ENCODE peak calls at places on chromosome 1, in six cellular contexts. T is CMK; A is AG09309; F is stimulated activated CD8-positive, alpha-beta memory T cell treated with anti-CD3 and anti-CD28 coated beads, Interleukin-4, amount 100 ng/mL, for 1 hour; K is kidney tubule cell; U is mucosa of descending colon. Y is an unnamed sample.

GRCh38 chr1:7827134-7827955 is 25.5 kb downstream of the UTS2 start:
- DNase-seq in K (no peak), T (no peak), A (no peak), U (peak; percentile 37), F (no peak), Y (no peak)

GRCh38 chr1:234975122-234975940 is 153.3 kb downstream of the TOMM20 start:
- DNase-seq in K (peak; percentile 98), F (no peak), T (no peak), A (peak; percentile 99), U (no peak), Y (peak; percentile 8)

GRCh38 chr1:229203991-229204632 is 66.8 kb upstream of the RAB4A start:
- DNase-seq in A (no peak), T (no peak), U (no peak), F (no peak), K (no peak), Y (no peak)

GRCh38 chr1:14627608-14628489 is 29.4 kb downstream of the KAZN start:
- DNase-seq in K (no peak), T (no peak), U (no peak), F (no peak), A (no peak), Y (no peak)

GRCh38 chr1:93552751-93553455 is 105.0 kb downstream of the FNBP1L start:
- DNase-seq in U (no peak), A (no peak), F (no peak), K (no peak), T (no peak), Y (no peak)

GRCh38 chr1:62685431-62685859 is 2.7 kb downstream of the DOCK7 start:
- DNase-seq in F (no peak), A (no peak), K (peak; percentile 20), T (no peak), U (no peak), Y (no peak)

GRCh38 chr1:160438935-160439334 is 38.6 kb downstream of the VANGL2 start:
- DNase-seq in F (no peak), T (no peak), A (no peak), U (no peak), K (no peak), Y (no peak)

GRCh38 chr1:28896609-28896986 is 17.8 kb upstream of the EPB41 start:
- DNase-seq in A (no peak), F (no peak), T (no peak), K (no peak), U (no peak), Y (no peak)

GRCh38 chr1:230128569-230129269 is 61.7 kb downstream of the GALNT2 start:
- DNase-seq in A (no peak), T (no peak), F (no peak), U (no peak), K (no peak), Y (no peak)

GRCh38 chr1:171590022-171590421 is 32.0 kb upstream of the MYOCOS start:
- DNase-seq in T (no peak), U (no peak), K (no peak), A (no peak), F (no peak), Y (no peak)

GRCh38 chr1:38151399-38151798 is 104.8 kb upstream of the POU3F1 start:
- DNase-seq in F (no peak), U (no peak), A (no peak), K (no peak), T (no peak), Y (no peak)

GRCh38 chr1:151287767-151288500 is 5.8 kb downstream of the ZNF687 start:
- DNase-seq in K (no peak), T (no peak), U (no peak), A (no peak), F (no peak), Y (no peak)

GRCh38 chr1:156128749-156129682 is 14.5 kb downstream of the LMNA start:
- DNase-seq in A (peak; percentile 74), K (no peak), F (no peak), U (no peak), T (no peak), Y (no peak)

GRCh38 chr1:67590329-67590728 is 94.7 kb upstream of the GADD45A start:
- DNase-seq in T (no peak), F (no peak), K (no peak), A (no peak), U (no peak), Y (no peak)

GRCh38 chr1:33683913-33684312 is 180.0 kb upstream of the HMGB4 start:
- DNase-seq in F (no peak), A (peak; percentile 27), K (peak; percentile 20), U (no peak), T (no peak), Y (no peak)

GRCh38 chr1:155003766-155004351 is 1.3 kb downstream of the ZBTB7B start:
- DNase-seq in F (no peak), A (no peak), U (peak; percentile 83), T (no peak), K (peak; percentile 77), Y (no peak)

GRCh38 chr1:100308777-100309176 is 42.8 kb downstream of the RTCA start:
- DNase-seq in T (no peak), A (peak; percentile 24), K (no peak), F (no peak), U (no peak), Y (no peak)

GRCh38 chr1:111944121-111944785 is 45.2 kb downstream of the KCND3 start:
- DNase-seq in U (no peak), T (no peak), A (no peak), F (no peak), K (no peak), Y (no peak)

GRCh38 chr1:21902378-21903012 is 34.6 kb downstream of the HSPG2 start:
- DNase-seq in T (no peak), A (no peak), F (no peak), U (no peak), K (no peak), Y (no peak)

GRCh38 chr1:111202366-111202706 is 1.9 kb upstream of the DENND2D start:
- DNase-seq in A (no peak), F (no peak), T (no peak), U (no peak), K (peak; percentile 16), Y (no peak)

GRCh38 chr1:91872560-91873081 is 13.3 kb downstream of the TGFBR3 start:
- DNase-seq in F (no peak), K (peak; percentile 39), T (no peak), A (no peak), U (no peak), Y (no peak)

GRCh38 chr1:157505481-157506272 is 46.6 kb downstream of the FCRL5 start:
- DNase-seq in U (peak; percentile 58), K (peak; percentile 65), F (no peak), A (peak; percentile 35), T (no peak), Y (peak; percentile 10)

GRCh38 chr1:194476872-194477271 is 1290.5 kb upstream of the B3GALT2 start:
- DNase-seq in A (no peak), U (no peak), K (no peak), T (no peak), F (no peak), Y (no peak)

GRCh38 chr1:209670441-209671082 is 4.7 kb upstream of the G0S2 start:
- DNase-seq in A (no peak), F (no peak), K (no peak), T (no peak), U (no peak), Y (no peak)

GRCh38 chr1:6052543-6053205 is 7.0 kb downstream of the KCNAB2 start:
- DNase-seq in F (no peak), U (peak; percentile 61), K (peak; percentile 67), T (no peak), A (no peak), Y (peak; percentile 48)

GRCh38 chr1:236128646-236129178 is 13.6 kb upstream of the GPR137B start:
- DNase-seq in F (no peak), U (no peak), A (no peak), T (no peak), K (peak; percentile 51), Y (no peak)

GRCh38 chr1:215132156-215132555 is 49.6 kb downstream of the KCNK2 start:
- DNase-seq in T (no peak), F (no peak), A (no peak), K (peak; percentile 88), U (no peak), Y (no peak)

GRCh38 chr1:16402742-16403141 is 34.5 kb downstream of the SPATA21 start:
- DNase-seq in T (no peak), K (peak; percentile 64), A (no peak), F (no peak), U (no peak), Y (no peak)

GRCh38 chr1:214524824-214525223 is 26.6 kb downstream of the PTPN14 start:
- DNase-seq in K (no peak), F (no peak), A (no peak), U (no peak), T (no peak), Y (no peak)

GRCh38 chr1:117967472-117967871 is 37.9 kb downstream of the WDR3 start:
- DNase-seq in A (peak; percentile 14), U (no peak), K (no peak), T (no peak), F (no peak), Y (no peak)

GRCh38 chr1:37476460-37477197 is 2.2 kb downstream of the ZC3H12A start:
- DNase-seq in A (peak; percentile 68), U (peak; percentile 79), F (no peak), T (no peak), K (peak; percentile 92), Y (peak; percentile 63)

GRCh38 chr1:223123238-223123976 is 19.6 kb downstream of the TLR5 start:
- DNase-seq in F (no peak), T (peak; percentile 14), K (peak; percentile 66), U (peak; percentile 66), A (no peak), Y (no peak)

GRCh38 chr1:93129507-93130099 is 50.5 kb downstream of the MTF2 start:
- DNase-seq in A (no peak), T (no peak), F (no peak), U (no peak), K (no peak), Y (no peak)